ENCODE peak calls at places on chromosomes 7 and 10, in eight cellular contexts. A is endothelial cell; F is CD4-positive, CD25-positive, alpha-beta regulatory T cell; D is endodermal cell; Z is occipital lobe; H is SW480; G is AG04450; J is AG10803. U is an unnamed sample.

GRCh38 chr7:65390588-65390987 is 16.9 kb downstream of the ZNF92 start:
- DNase-seq in J (no peak), F (no peak), A (no peak), G (no peak), Z (no peak), D (no peak), H (peak), U (no peak)

GRCh38 chr7:479948-480499 is 39.6 kb downstream of the PDGFA start:
- DNase-seq in J (no peak), Z (no peak), H (no peak), F (no peak), D (no peak), G (no peak), A (no peak), U (peak)

GRCh38 chr10:123349203-123349602 is 195.0 kb downstream of the BUB3 start:
- DNase-seq in J (no peak), Z (no peak), F (no peak), A (no peak), D (no peak), G (no peak), H (no peak), U (no peak)

GRCh38 chr10:114708717-114709352 is 50.8 kb upstream of the ABLIM1 start:
- DNase-seq in D (peak), A (no peak), J (peak), F (no peak), Z (no peak), H (peak), G (peak), U (no peak)

GRCh38 chr7:157875230-157876179 is 538.7 kb downstream of the DNAJB6 start:
- DNase-seq in H (peak), F (peak), A (no peak), J (no peak), D (peak), G (no peak), Z (no peak), U (no peak)

GRCh38 chr10:8435186-8436055 is 380.9 kb downstream of the GATA3 start:
- DNase-seq in F (no peak), A (no peak), J (no peak), G (no peak), H (peak), Z (no peak), D (no peak), U (no peak)

GRCh38 chr7:1423266-1423811 is 35.9 kb downstream of the MICALL2 start:
- DNase-seq in H (no peak), D (no peak), Z (no peak), A (no peak), J (no peak), F (no peak), G (no peak), U (no peak)

GRCh38 chr7:56046728-56047445 is 4.4 kb downstream of the PSPH start:
- DNase-seq in F (no peak), J (peak), D (no peak), A (no peak), G (peak), Z (no peak), H (no peak), U (no peak)

GRCh38 chr10:59181668-59182067 is 5.2 kb downstream of the PHYHIPL start:
- DNase-seq in G (no peak), D (peak), H (peak), A (peak), J (peak), Z (no peak), F (no peak), U (no peak)

GRCh38 chr10:96250349-96250748 is 21.0 kb downstream of the BLNK start:
- DNase-seq in A (no peak), J (no peak), D (no peak), Z (no peak), G (no peak), F (no peak), H (no peak), U (no peak)

GRCh38 chr10:115649217-115649616 is 556.1 kb downstream of the ATRNL1 start:
- DNase-seq in Z (no peak), A (no peak), J (no peak), D (no peak), F (no peak), H (no peak), G (no peak), U (no peak)

GRCh38 chr7:75875113-75876080 is 3.4 kb upstream of the RHBDD2 start:
- DNase-seq in Z (no peak), A (no peak), F (no peak), G (no peak), J (no peak), D (no peak), H (no peak), U (no peak)

GRCh38 chr7:102061981-102062390 is 224.7 kb upstream of the SH2B2 start:
- DNase-seq in J (no peak), A (no peak), F (no peak), D (no peak), Z (no peak), H (no peak), G (no peak), U (no peak)

GRCh38 chr7:50068026-50068425 is 25.0 kb downstream of the ZPBP start:
- DNase-seq in H (peak), F (no peak), J (peak), D (no peak), A (no peak), G (no peak), Z (no peak), U (no peak)

GRCh38 chr10:19788075-19788686 is 28.1 kb upstream of the PLXDC2 start:
- DNase-seq in Z (no peak), J (peak), G (peak), D (peak), F (no peak), H (peak), A (peak), U (no peak)

GRCh38 chr7:28091190-28091589 is 89.4 kb downstream of the JAZF1 start:
- DNase-seq in H (no peak), J (peak), A (no peak), G (no peak), Z (no peak), F (no peak), D (no peak), U (no peak)

GRCh38 chr10:133263674-133264073 is 13.0 kb downstream of the ADAM8 start:
- DNase-seq in Z (no peak), F (no peak), D (no peak), H (no peak), A (no peak), G (no peak), J (no peak), U (no peak)

GRCh38 chr7:33905389-33906032 is at the start of gene BMPER:
- DNase-seq in D (peak), G (no peak), F (no peak), A (peak), Z (peak), H (peak), J (peak), U (peak)